ENCODE peak calls at places on chromosome 9, in four cellular contexts. D is heart right ventricle, F is endothelial cell, K is lower lobe of right lung. B is an unnamed sample.

GRCh38 chr9:5843450-5844249 is 10.7 kb upstream of the ERMP1 start:
- DNase-seq in D (no peak), F (peak), K (no peak), B (no peak)

GRCh38 chr9:133067006-133067405 is 5.2 kb downstream of the CEL start:
- DNase-seq in D (no peak), F (no peak), K (peak), B (no peak)

GRCh38 chr9:88713022-88713421 is 178.0 kb downstream of the NXNL2 start:
- DNase-seq in D (no peak), F (no peak), K (no peak), B (no peak)

GRCh38 chr9:38278457-38278856 is 114.0 kb upstream of the ALDH1B1 start:
- DNase-seq in D (no peak), F (no peak), K (no peak), B (no peak)

GRCh38 chr9:3528466-3528865 is 2.7 kb upstream of the RFX3 start:
- DNase-seq in D (no peak), F (no peak), K (no peak), B (no peak)

GRCh38 chr9:124134526-124134925 is 123.0 kb downstream of the LHX2 start:
- DNase-seq in D (no peak), F (no peak), K (no peak), B (no peak)

GRCh38 chr9:111179577-111179976 is 141.3 kb upstream of the LPAR1 start:
- DNase-seq in D (peak), F (no peak), K (no peak), B (no peak)

GRCh38 chr9:131405858-131406566 is 12.1 kb downstream of the PRRC2B start:
- DNase-seq in D (no peak), F (no peak), K (no peak), B (no peak)

GRCh38 chr9:5698810-5699556 is 70.1 kb downstream of the RIC1 start:
- DNase-seq in D (no peak), F (no peak), K (no peak), B (no peak)

GRCh38 chr9:121240394-121241145 is 27.4 kb upstream of the GSN start:
- DNase-seq in D (no peak), F (no peak), K (no peak), B (no peak)

GRCh38 chr9:80157561-80157983 is 585.8 kb downstream of the TLE4 start:
- DNase-seq in D (no peak), F (no peak), K (no peak), B (no peak)

GRCh38 chr9:135478858-135479468 is 619 bp upstream of the PPP1R26 start:
- DNase-seq in D (no peak), F (peak), K (peak), B (peak)

GRCh38 chr9:131630206-131630831 is 85.0 kb downstream of the PRRT1B start:
- DNase-seq in D (no peak), F (no peak), K (no peak), B (no peak)

GRCh38 chr9:28758346-28758745 is 1185.1 kb upstream of the C9orf72 start:
- DNase-seq in D (no peak), F (no peak), K (no peak), B (no peak)

GRCh38 chr9:21777701-21778100 is 24.7 kb upstream of the MTAP start:
- DNase-seq in D (no peak), F (no peak), K (no peak), B (no peak)

GRCh38 chr9:13318027-13318426 is 38.5 kb upstream of the MPDZ start:
- DNase-seq in D (no peak), F (no peak), K (no peak), B (no peak)

GRCh38 chr9:70093944-70094343 is 50.3 kb downstream of the MAMDC2 start:
- DNase-seq in D (no peak), F (no peak), K (no peak), B (no peak)

GRCh38 chr9:94859226-94859625 is 132.7 kb downstream of the AOPEP start:
- DNase-seq in D (no peak), F (no peak), K (no peak), B (no peak)

GRCh38 chr9:130053504-130054427 is at the start of gene GPR107:
- DNase-seq in D (peak), F (peak), K (peak), B (peak)

GRCh38 chr9:109117856-109118801 is 1.6 kb downstream of the TMEM245 start:
- DNase-seq in D (no peak), F (no peak), K (no peak), B (no peak)

GRCh38 chr9:3879731-3880493 is 354.1 kb upstream of the RFX3 start:
- DNase-seq in D (no peak), F (no peak), K (no peak), B (no peak)

GRCh38 chr9:129888085-129888808 is 53.0 kb downstream of the USP20 start:
- DNase-seq in D (peak), F (no peak), K (peak), B (no peak)

GRCh38 chr9:109497193-109498165 is 628 bp downstream of the PTPN3 start:
- DNase-seq in D (no peak), F (no peak), K (no peak), B (no peak)

GRCh38 chr9:94773655-94774054 is 47.2 kb downstream of the AOPEP start:
- DNase-seq in D (no peak), F (no peak), K (no peak), B (no peak)

GRCh38 chr9:14082732-14083131 is 231.2 kb downstream of the NFIB start:
- DNase-seq in D (no peak), F (no peak), K (no peak), B (no peak)

GRCh38 chr9:93154293-93154903 is 20.3 kb upstream of the NINJ1 start:
- DNase-seq in D (no peak), F (peak), K (no peak), B (peak)

GRCh38 chr9:112605518-112605917 is 112.4 kb downstream of the INIP start:
- DNase-seq in D (no peak), F (no peak), K (no peak), B (no peak)

DNA sequence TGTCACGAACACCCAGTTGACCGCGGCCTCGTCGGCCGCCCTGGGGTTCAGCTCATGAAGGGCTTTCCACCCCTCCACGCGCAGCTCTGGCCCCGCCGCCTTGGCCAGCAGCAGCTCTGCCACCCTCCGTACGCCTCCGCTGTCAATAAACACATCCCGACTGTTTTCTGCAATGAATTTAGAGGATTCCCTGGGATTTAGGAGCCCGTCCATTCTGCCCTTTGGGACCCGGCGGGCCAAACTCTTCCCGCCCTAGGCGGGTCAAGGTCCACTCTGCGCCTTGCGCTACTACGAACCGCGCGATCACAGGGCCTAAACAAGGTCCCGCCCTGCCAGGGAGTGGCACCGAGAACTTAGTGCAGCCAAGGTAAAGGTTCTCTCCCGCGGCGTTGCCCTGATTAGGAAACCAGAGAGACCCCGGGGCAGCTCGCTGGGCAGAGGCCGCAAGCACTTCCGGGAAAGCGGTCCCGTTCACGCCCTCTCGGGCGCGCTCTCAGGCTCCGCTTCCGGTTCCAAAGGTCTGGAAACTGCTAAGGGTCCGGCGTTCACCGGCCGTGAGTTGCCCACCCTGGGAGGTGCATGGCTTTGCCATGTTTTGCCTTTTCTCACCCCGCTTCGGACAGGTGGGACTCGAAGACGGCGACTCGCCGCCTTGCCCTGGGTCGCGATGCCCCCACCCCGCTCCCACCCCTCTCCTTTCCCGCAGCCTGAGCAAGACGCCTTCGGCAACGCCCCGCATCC is 23.6 kb downstream of the HNRNPK start:
- DNase-seq in D (peak), F (peak), K (peak), B (peak)
- TF ChIP-seq CTCF in D (no peak), F (no peak), K (no peak), B (no peak)

GRCh38 chr9:68678430-68678829 is 26.6 kb upstream of the PIP5K1B start:
- DNase-seq in D (no peak), F (peak), K (no peak), B (no peak)
- TF ChIP-seq CTCF in D (peak), F (no peak), K (peak), B (peak)

GRCh38 chr9:84996716-84997115 is 327.2 kb downstream of the NTRK2 start:
- DNase-seq in D (no peak), F (no peak), K (no peak), B (no peak)

GRCh38 chr9:84993105-84993504 is 323.6 kb downstream of the NTRK2 start:
- DNase-seq in D (no peak), F (no peak), K (no peak), B (no peak)

GRCh38 chr9:84996049-84996448 is 326.5 kb downstream of the NTRK2 start:
- DNase-seq in D (no peak), F (no peak), K (no peak), B (no peak)

GRCh38 chr9:84998639-84999038 is 329.1 kb downstream of the NTRK2 start:
- DNase-seq in D (no peak), F (no peak), K (no peak), B (no peak)

GRCh38 chr9:84997472-84997871 is 327.9 kb downstream of the NTRK2 start:
- DNase-seq in D (no peak), F (no peak), K (no peak), B (no peak)
- TF ChIP-seq CTCF in D (no peak), F (no peak), K (no peak), B (peak)

DNA sequence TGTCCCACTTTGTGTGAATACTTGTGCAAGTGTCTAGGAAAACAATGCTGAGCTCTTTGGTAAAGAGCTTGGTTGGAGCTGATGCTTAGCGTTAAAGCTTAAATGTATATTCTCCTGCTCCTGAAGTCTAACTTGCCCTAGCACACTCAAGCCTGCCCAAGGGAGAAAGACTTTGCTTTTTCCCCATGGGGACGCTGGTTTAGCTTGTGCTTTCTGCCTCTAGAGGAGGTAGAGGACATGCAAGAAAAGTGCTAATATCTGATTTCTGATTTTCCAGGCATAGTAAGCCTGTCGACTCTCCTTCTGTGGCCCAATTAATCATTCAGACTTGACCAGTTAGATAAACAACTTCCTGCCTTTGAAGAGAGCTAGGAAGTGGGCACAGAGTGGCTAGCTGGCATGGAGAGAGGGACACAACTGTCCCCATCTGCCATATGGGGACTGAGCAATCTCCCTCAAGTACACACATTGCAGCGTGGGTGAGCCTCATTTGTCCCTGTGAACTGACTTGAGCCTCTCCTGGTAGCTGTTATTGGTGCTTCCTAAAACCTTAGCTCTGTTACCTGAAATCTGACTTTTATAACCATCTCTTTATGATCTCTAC is 348.4 kb downstream of the BRINP1 start:
- DNase-seq in D (no peak), F (no peak), K (no peak), B (no peak)
- TF ChIP-seq CTCF in D (no peak), F (no peak), K (no peak), B (no peak)

GRCh38 chr9:98797491-98797890 is 1.1 kb upstream of the ANKS6 start:
- DNase-seq in D (no peak), F (no peak), K (no peak), B (no peak)

GRCh38 chr9:98795295-98795955 is 930 bp downstream of the ANKS6 start:
- DNase-seq in D (no peak), F (no peak), K (no peak), B (no peak)

GRCh38 chr9:98795970-98796363 is 388 bp downstream of the ANKS6 start:
- DNase-seq in D (peak), F (peak), K (no peak), B (peak)

GRCh38 chr9:98798254-98798653 is 1.9 kb upstream of the ANKS6 start:
- DNase-seq in D (no peak), F (no peak), K (no peak), B (no peak)

GRCh38 chr9:98796364-98797101 is at the start of gene ANKS6:
- DNase-seq in D (peak), F (peak), K (peak), B (peak)
- TF ChIP-seq CTCF in D (peak), F (peak), K (peak), B (peak)

GRCh38 chr9:136982232-136983051 is at the start of gene LCNL1:
- DNase-seq in D (peak), F (no peak), K (no peak), B (no peak)
- TF ChIP-seq CTCF in D (no peak), F (no peak), K (no peak), B (no peak)

DNA sequence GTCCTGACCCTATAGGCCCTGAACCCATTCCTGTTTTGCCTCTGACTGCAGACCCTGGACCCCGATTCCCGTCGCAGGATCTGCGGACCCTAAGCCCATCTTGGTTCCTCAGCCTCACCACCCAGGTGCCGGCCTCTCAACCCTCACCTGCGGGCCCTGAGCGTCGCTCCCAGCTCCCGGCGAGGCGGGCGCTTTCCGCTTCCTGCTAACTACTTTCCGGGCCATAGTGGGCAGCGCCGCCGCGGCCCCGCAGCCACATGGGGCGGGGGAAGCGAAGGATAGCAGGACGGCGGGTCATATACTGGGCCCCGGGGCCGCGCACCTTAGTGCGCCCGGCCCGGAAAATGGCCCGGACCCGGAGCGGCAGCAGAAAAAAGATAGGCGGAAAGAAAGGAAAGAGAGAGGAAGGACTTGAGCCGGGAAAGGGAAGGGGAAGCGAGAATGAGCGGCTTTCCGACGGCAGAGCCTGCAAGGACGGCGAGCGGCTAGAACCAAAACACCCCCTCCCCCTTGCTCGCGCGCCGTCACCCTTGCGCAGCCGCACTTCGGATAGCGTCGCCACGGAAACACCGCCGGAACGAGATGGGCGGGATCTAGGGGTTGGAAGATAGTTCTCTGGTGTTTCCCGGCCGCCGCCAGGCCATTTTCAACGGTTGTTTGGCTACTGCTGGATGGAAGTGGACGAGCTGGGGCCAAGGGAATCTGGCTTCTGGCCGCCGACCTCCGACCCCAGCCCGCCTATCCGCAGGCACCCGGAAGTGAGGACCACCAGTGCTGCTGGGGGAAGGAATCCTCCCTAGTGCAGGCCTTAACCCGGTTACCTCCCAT is at the start of gene DCAF12:
- DNase-seq in D (peak), F (peak), K (peak), B (peak)
- TF ChIP-seq CTCF in D (no peak), F (no peak), K (no peak), B (no peak)

GRCh38 chr9:122355336-122355875 is 15.4 kb upstream of the PTGS1 start:
- DNase-seq in D (no peak), F (no peak), K (no peak), B (no peak)

GRCh38 chr9:122350577-122351355 is 20.1 kb upstream of the PTGS1 start:
- DNase-seq in D (peak), F (peak), K (peak), B (peak)

GRCh38 chr9:122354536-122355199 is 16.2 kb upstream of the PTGS1 start:
- DNase-seq in D (no peak), F (no peak), K (no peak), B (no peak)

GRCh38 chr9:122360891-122361290 is 9.9 kb upstream of the PTGS1 start:
- DNase-seq in D (no peak), F (no peak), K (no peak), B (no peak)

GRCh38 chr9:122356627-122357026 is 14.2 kb upstream of the PTGS1 start:
- DNase-seq in D (no peak), F (peak), K (no peak), B (no peak)
- TF ChIP-seq CTCF in D (no peak), F (no peak), K (no peak), B (peak)